ENCODE peak calls at places on chromosome 21, in six cellular contexts. N, K, V, U, D and C are unnamed samples.

GRCh38 chr21:35779690-35780570 is 280.4 kb downstream of the SETD4 start:
- DNase-seq in U (no peak), N (peak), K (peak), V (no peak), D (no peak), C (no peak)

GRCh38 chr21:17495680-17496079 is 17.2 kb upstream of the CXADR start:
- DNase-seq in V (no peak), K (no peak), N (no peak), D (no peak), U (no peak), C (no peak)

GRCh38 chr21:36705679-36706481 is 7.0 kb downstream of the SIM2 start:
- DNase-seq in V (no peak), N (no peak), D (peak), K (no peak), U (no peak), C (peak)

GRCh38 chr21:15468368-15468767 is 261.4 kb upstream of the USP25 start:
- DNase-seq in U (no peak), V (no peak), N (no peak), K (no peak), D (no peak), C (no peak)

GRCh38 chr21:45528028-45528705 is 14.1 kb downstream of the SLC19A1 start:
- DNase-seq in U (no peak), N (peak), D (peak), V (no peak), K (no peak), C (no peak)

GRCh38 chr21:42097860-42098259 is 26.7 kb downstream of the UMODL1 start:
- DNase-seq in K (peak), U (no peak), D (peak), V (no peak), N (peak), C (no peak)

GRCh38 chr21:14527690-14528652 is 18.1 kb downstream of the SAMSN1 start:
- DNase-seq in U (no peak), D (no peak), K (no peak), N (no peak), V (no peak), C (no peak)

GRCh38 chr21:32423320-32423719 is 10.8 kb downstream of the EVA1C start:
- DNase-seq in K (peak), V (no peak), N (no peak), D (no peak), U (no peak), C (no peak)

GRCh38 chr21:42466700-42467612 is 29.1 kb downstream of the RSPH1 start:
- DNase-seq in D (peak), U (no peak), V (no peak), K (no peak), N (peak), C (peak)

GRCh38 chr21:30676737-30677136 is 34.1 kb downstream of the KRTAP20-3 start:
- DNase-seq in U (no peak), V (no peak), D (no peak), K (peak), N (no peak), C (no peak)

GRCh38 chr21:16058896-16059295 is 329.1 kb downstream of the USP25 start:
- DNase-seq in D (no peak), V (no peak), N (no peak), K (no peak), U (no peak), C (no peak)

GRCh38 chr21:42793774-42794173 is 85.6 kb downstream of the WDR4 start:
- DNase-seq in U (no peak), V (no peak), D (no peak), N (no peak), K (no peak), C (peak)

GRCh38 chr21:35201288-35201687 is 152.2 kb upstream of the RUNX1 start:
- DNase-seq in D (no peak), U (no peak), K (no peak), N (no peak), V (no peak), C (no peak)

GRCh38 chr21:31162079-31162699 is 123.9 kb upstream of the KRTAP19-8 start:
- DNase-seq in K (no peak), N (no peak), V (no peak), U (no peak), D (no peak), C (no peak)

GRCh38 chr21:18443085-18443484 is 39.5 kb upstream of the TMPRSS15 start:
- DNase-seq in K (no peak), U (no peak), N (no peak), V (no peak), D (no peak), C (peak)

GRCh38 chr21:14589855-14590563 is 43.9 kb upstream of the SAMSN1 start:
- DNase-seq in V (no peak), D (no peak), U (no peak), K (no peak), N (no peak), C (no peak)

GRCh38 chr21:42009018-42009830 is 936 bp downstream of the ZBTB21 start:
- DNase-seq in N (peak), V (peak), U (peak), K (no peak), D (peak), C (peak)

GRCh38 chr21:17513214-17514123 is 626 bp downstream of the CXADR start:
- DNase-seq in D (peak), V (peak), U (no peak), K (no peak), N (peak), C (peak)

GRCh38 chr21:45293214-45293725 is 5.6 kb upstream of the POFUT2 start:
- DNase-seq in N (peak), D (peak), U (no peak), K (no peak), V (no peak), C (peak)

GRCh38 chr21:16071082-16071481 is 341.3 kb downstream of the USP25 start:
- DNase-seq in V (no peak), D (no peak), U (no peak), N (no peak), K (no peak), C (no peak)

GRCh38 chr21:17848228-17848627 is 29.1 kb upstream of the C21orf91 start:
- DNase-seq in D (no peak), U (no peak), K (peak), V (no peak), N (no peak), C (no peak)

GRCh38 chr21:38817371-38818335 is 11.9 kb downstream of the ETS2 start:
- DNase-seq in D (no peak), K (no peak), U (no peak), V (no peak), N (peak), C (no peak)

GRCh38 chr21:41993744-41994143 is 16.4 kb downstream of the ZBTB21 start:
- DNase-seq in U (no peak), V (no peak), K (no peak), N (no peak), D (no peak), C (no peak)

GRCh38 chr21:15219866-15220265 is 155.1 kb upstream of the NRIP1 start:
- DNase-seq in V (no peak), U (no peak), N (no peak), K (no peak), D (no peak), C (no peak)

GRCh38 chr21:42187976-42188653 is 30.8 kb upstream of the ABCG1 start:
- DNase-seq in N (peak), V (peak), U (peak), K (no peak), D (no peak), C (no peak)

GRCh38 chr21:29219165-29219770 is 79.5 kb upstream of the BACH1 start:
- DNase-seq in D (no peak), V (no peak), U (no peak), N (no peak), K (no peak), C (no peak)

GRCh38 chr21:26457817-26458216 is 115.3 kb downstream of the CYYR1 start:
- DNase-seq in N (no peak), D (no peak), V (no peak), U (no peak), K (no peak), C (no peak)

GRCh38 chr21:28308516-28308915 is 684.2 kb downstream of the LTN1 start:
- DNase-seq in K (no peak), V (no peak), D (no peak), U (no peak), N (no peak), C (no peak)

GRCh38 chr21:45599146-45599581 is 44.4 kb upstream of the PCBP3 start:
- DNase-seq in V (no peak), N (no peak), D (peak), K (no peak), U (no peak), C (no peak)

GRCh38 chr21:44618504-44618903 is 6.6 kb downstream of the KRTAP10-8 start:
- DNase-seq in U (no peak), K (no peak), V (no peak), N (no peak), D (no peak), C (no peak)

GRCh38 chr21:34071683-34072082 is 1.7 kb upstream of the MRPS6 start:
- DNase-seq in N (no peak), U (no peak), V (no peak), D (no peak), K (no peak), C (no peak)

GRCh38 chr21:36145259-36145658 is 10.4 kb downstream of the CBR3 start:
- DNase-seq in N (no peak), D (no peak), U (no peak), K (no peak), V (no peak), C (no peak)

GRCh38 chr21:42421018-42421793 is 17.5 kb downstream of the UBASH3A start:
- DNase-seq in U (peak), N (no peak), K (no peak), D (no peak), V (peak), C (no peak)

GRCh38 chr21:41227357-41228005 is 59.5 kb downstream of the BACE2 start:
- DNase-seq in V (no peak), U (no peak), N (no peak), K (no peak), D (no peak), C (no peak)

GRCh38 chr21:35345954-35346353 is 296.9 kb upstream of the RUNX1 start:
- DNase-seq in V (no peak), U (no peak), D (no peak), N (no peak), K (no peak), C (no peak)

GRCh38 chr21:37365657-37366487 is 701 bp upstream of the DYRK1A start:
- DNase-seq in D (peak), K (peak), U (peak), N (peak), V (peak), C (peak)

GRCh38 chr21:41745971-41746743 is 20.7 kb downstream of the RIPK4 start:
- DNase-seq in U (no peak), D (no peak), V (no peak), N (no peak), K (no peak), C (no peak)